ENCODE peak calls at places on chromosomes 2 and 18, in six cellular contexts. D, E, P, Y, I and J are unnamed samples.
A peak's percentile ranks its signal among the peaks of the same experiment; 100 is the strongest.

GRCh38 chr2:62200291-62200841 is 4.5 kb downstream of the B3GNT2 start:
- DNase-seq in E (no peak), Y (no peak), D (no peak), I (peak; percentile 25), P (no peak), J (no peak)

GRCh38 chr2:1781291-1782080 is 37.2 kb upstream of the PXDN start:
- DNase-seq in D (peak; percentile 45), P (no peak), E (no peak), Y (no peak), I (no peak), J (peak; percentile 18)

GRCh38 chr2:160909781-160910242 is 250.4 kb upstream of the TANK start:
- DNase-seq in E (peak; percentile 72), P (no peak), D (no peak), I (no peak), Y (no peak), J (peak; percentile 52)

GRCh38 chr2:64222942-64223511 is 78.8 kb upstream of the PELI1 start:
- DNase-seq in I (no peak), Y (no peak), P (no peak), D (no peak), E (no peak), J (peak; percentile 27)

GRCh38 chr2:10552220-10552870 is 104.2 kb upstream of the ODC1 start:
- DNase-seq in I (no peak), Y (no peak), E (no peak), P (no peak), D (peak; percentile 87), J (no peak)

GRCh38 chr2:201127570-201127969 is 11.6 kb downstream of the CFLAR start:
- DNase-seq in Y (no peak), I (no peak), D (no peak), P (no peak), E (peak; percentile 74), J (no peak)

GRCh38 chr18:75043478-75043877 is 165.5 kb downstream of the PTGR3 start:
- DNase-seq in I (no peak), Y (no peak), P (no peak), D (no peak), E (no peak), J (no peak)

GRCh38 chr2:119792907-119793312 is 33.2 kb downstream of the PTPN4 start:
- DNase-seq in Y (peak; percentile 78), I (no peak), P (no peak), D (peak; percentile 70), E (no peak), J (no peak)

GRCh38 chr2:238841542-238842181 is 6.2 kb upstream of the TWIST2 start:
- DNase-seq in I (no peak), E (no peak), D (peak; percentile 19), Y (peak; percentile 35), P (no peak), J (no peak)

GRCh38 chr2:172103471-172104292 is 982 bp upstream of the DLX2 start:
- DNase-seq in E (peak; percentile 86), D (peak; percentile 89), I (peak; percentile 79), Y (peak; percentile 99), P (peak; percentile 85), J (peak; percentile 87)

GRCh38 chr2:8848328-8849100 is 11.1 kb upstream of the KIDINS220 start:
- DNase-seq in P (no peak), E (no peak), D (no peak), Y (no peak), I (peak; percentile 66), J (peak; percentile 38)

GRCh38 chr2:223075301-223076270 is 23.6 kb downstream of the KCNE4 start:
- DNase-seq in P (no peak), D (no peak), Y (no peak), I (no peak), E (peak; percentile 86), J (peak; percentile 78)

GRCh38 chr2:145410096-145410495 is 890.2 kb upstream of the ZEB2 start:
- DNase-seq in P (no peak), E (no peak), I (no peak), Y (no peak), D (no peak), J (no peak)

GRCh38 chr18:62348474-62348873 is 23.4 kb downstream of the TNFRSF11A start:
- DNase-seq in D (no peak), I (no peak), P (no peak), E (no peak), Y (no peak), J (no peak)

GRCh38 chr2:223943561-223944008 is 1.6 kb downstream of the WDFY1 start:
- DNase-seq in D (no peak), Y (no peak), I (no peak), P (no peak), E (peak; percentile 60), J (peak; percentile 59)

GRCh38 chr2:175690113-175690716 is 311.9 kb downstream of the LNPK start:
- DNase-seq in E (peak; percentile 78), D (peak; percentile 73), Y (no peak), P (peak; percentile 57), I (peak; percentile 56), J (peak; percentile 68)

GRCh38 chr2:71789556-71790219 is 336.3 kb downstream of the DYSF start:
- DNase-seq in E (no peak), D (peak; percentile 21), I (peak; percentile 15), P (no peak), Y (no peak), J (no peak)

GRCh38 chr2:196677404-196677803 is 37.9 kb downstream of the CCDC150 start:
- DNase-seq in D (peak; percentile 20), Y (no peak), P (no peak), I (no peak), E (peak; percentile 77), J (peak; percentile 46)

GRCh38 chr2:16039055-16039454 is 98.7 kb downstream of the MYCN start:
- DNase-seq in P (no peak), D (no peak), E (no peak), Y (no peak), I (no peak), J (no peak)

GRCh38 chr2:204731996-204732395 is 186.7 kb downstream of the PARD3B start:
- DNase-seq in P (no peak), E (peak; percentile 70), I (no peak), Y (no peak), D (no peak), J (peak; percentile 51)

GRCh38 chr2:150646746-150647145 is 159.3 kb upstream of the RND3 start:
- DNase-seq in P (no peak), E (peak; percentile 53), D (no peak), I (no peak), Y (no peak), J (no peak)

GRCh38 chr2:156908825-156909224 is 348.7 kb upstream of the GALNT5 start:
- DNase-seq in I (no peak), E (peak; percentile 87), P (no peak), D (no peak), Y (no peak), J (peak; percentile 44)

GRCh38 chr2:224098473-224098872 is 59.4 kb upstream of the SERPINE2 start:
- DNase-seq in D (no peak), E (no peak), I (no peak), Y (no peak), P (no peak), J (no peak)

GRCh38 chr2:222842517-222843174 is 18.2 kb upstream of the ACSL3 start:
- DNase-seq in E (peak; percentile 74), Y (no peak), I (no peak), P (no peak), D (no peak), J (peak; percentile 33)

GRCh38 chr2:217822296-217823252 is 180.2 kb downstream of the TNS1 start:
- DNase-seq in E (peak; percentile 28), Y (no peak), D (no peak), P (no peak), I (no peak), J (no peak)

GRCh38 chr2:36561223-36561944 is 36.6 kb downstream of the FEZ2 start:
- DNase-seq in P (no peak), Y (no peak), D (peak; percentile 94), I (peak; percentile 91), E (peak; percentile 93), J (peak; percentile 95)

GRCh38 chr18:54444309-54444914 is 86.7 kb downstream of the C18orf54 start:
- DNase-seq in Y (peak; percentile 81), D (peak; percentile 77), E (peak; percentile 61), I (peak; percentile 55), P (peak; percentile 71), J (peak; percentile 72)

GRCh38 chr2:72919414-72920316 is 2.3 kb downstream of the EMX1 start:
- DNase-seq in Y (peak; percentile 75), D (peak; percentile 69), E (no peak), I (no peak), P (no peak), J (peak; percentile 4)
- H3K4me3 ChIP-seq in Y (peak overlapping the region; percentile 70), D (peak overlapping the region; percentile 8), E (no peak overlapping the region), I (no peak overlapping the region), P (no peak overlapping the region), J (peak overlapping the region; percentile 65)

DNA sequence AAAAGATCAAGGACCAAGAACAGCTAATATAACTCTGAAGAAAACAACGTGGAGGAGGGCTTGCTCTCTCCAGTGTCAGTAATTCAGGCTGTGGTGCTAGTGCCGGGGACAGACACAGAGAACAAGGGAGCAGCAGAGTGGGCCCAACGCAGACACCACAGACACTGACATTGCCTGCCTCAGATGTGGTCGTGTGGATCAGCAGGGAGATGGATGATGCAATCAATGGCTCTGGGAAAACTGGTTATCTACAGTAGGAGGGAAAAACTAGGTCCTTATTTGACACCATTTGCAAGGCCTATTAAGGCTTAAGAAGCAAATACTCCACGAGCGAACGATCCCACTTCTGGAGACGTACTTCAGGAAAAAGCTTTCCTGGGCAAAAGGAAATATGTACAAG is 36.1 kb downstream of the HDLBP start:
- DNase-seq in D (peak; percentile 85), E (peak; percentile 33), Y (no peak), I (no peak), P (no peak), J (peak; percentile 72)
- H3K18ac ChIP-seq in D (no peak overlapping the region), E (no peak overlapping the region), Y (no peak overlapping the region), I (no peak overlapping the region), P (no peak overlapping the region), J (no peak overlapping the region)

DNA sequence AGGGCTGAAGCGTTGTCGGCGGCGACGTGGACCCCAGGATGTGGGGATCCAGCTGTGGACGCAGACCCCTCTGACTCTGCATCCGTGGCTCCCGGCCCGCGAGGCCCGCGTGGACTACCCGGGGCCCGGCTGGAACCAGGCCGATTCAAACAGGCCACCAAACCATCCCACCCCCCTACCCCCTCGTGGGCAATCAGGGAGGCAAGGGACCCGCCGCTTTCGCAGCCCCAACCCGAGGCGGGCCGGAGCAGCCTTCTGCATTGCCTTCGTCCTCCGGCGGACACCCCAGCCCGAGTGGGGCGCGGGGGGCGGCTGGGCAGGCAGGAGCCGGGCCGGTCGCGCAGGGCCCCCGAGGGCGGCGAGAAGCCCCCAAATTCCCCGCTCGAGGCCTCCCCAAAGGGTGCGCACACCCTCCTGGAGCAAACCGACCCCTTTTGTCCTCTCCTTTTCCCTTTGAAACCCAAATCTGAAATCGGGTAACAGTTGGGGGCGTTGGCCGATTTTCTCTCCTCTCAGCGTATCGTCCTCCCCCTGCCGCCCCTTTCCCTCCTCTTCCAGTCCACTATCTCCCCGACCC is 7.3 kb downstream of the SP9 start:
- DNase-seq in P (peak; percentile 24), I (no peak), E (no peak), Y (peak; percentile 63), D (peak; percentile 26), J (peak; percentile 3)
- H3K4me3 ChIP-seq in P (peak overlapping the region; percentile 36), I (no peak overlapping the region), E (no peak overlapping the region), Y (peak overlapping the region; percentile 63), D (peak overlapping the region; percentile 13), J (peak overlapping the region; percentile 66)

GRCh38 chr2:130251520-130251864 is 53.3 kb upstream of the TUBA3E start:
- DNase-seq in I (no peak), P (no peak), E (no peak), Y (no peak), D (no peak), J (no peak)

GRCh38 chr2:130246430-130246829 is 48.2 kb upstream of the TUBA3E start:
- DNase-seq in E (no peak), P (no peak), D (no peak), I (no peak), Y (no peak), J (no peak)

GRCh38 chr2:130252880-130253645 is 54.8 kb upstream of the TUBA3E start:
- DNase-seq in D (no peak), P (no peak), Y (no peak), E (no peak), I (no peak), J (no peak)

GRCh38 chr2:130251865-130252620 is 53.8 kb upstream of the TUBA3E start:
- DNase-seq in E (no peak), P (no peak), D (no peak), Y (no peak), I (no peak), J (no peak)
- H3K18ac ChIP-seq in E (no peak overlapping the region), P (peak overlapping the region; percentile 28), D (no peak overlapping the region), Y (no peak overlapping the region), I (no peak overlapping the region), J (no peak overlapping the region)